ENCODE peak calls at places on chromosomes 1 and 21, in seven cellular contexts. R is NCI-H446; S is activated naive CD4-positive, alpha-beta T cell; T is NCI-H1930; Z is naive B cell; N is pons; H is GM23338. O is an unnamed sample.

GRCh38 chr1:26126321-26127084 is 14.9 kb downstream of the PDIK1L start:
- DNase-seq in T (no peak), S (no peak), R (no peak), H (no peak), N (peak), Z (peak), O (no peak)

GRCh38 chr1:223834660-223835263 is 11.0 kb downstream of the TP53BP2 start:
- DNase-seq in N (no peak), T (no peak), H (no peak), R (no peak), Z (no peak), S (no peak), O (peak)

GRCh38 chr21:26753822-26754221 is 91.4 kb downstream of the ADAMTS1 start:
- DNase-seq in H (no peak), R (no peak), T (no peak), S (no peak), Z (no peak), N (no peak), O (no peak)

GRCh38 chr1:235776396-235776795 is 90.3 kb downstream of the LYST start:
- DNase-seq in H (no peak), Z (no peak), T (no peak), S (no peak), N (no peak), R (no peak), O (no peak)

GRCh38 chr21:45467221-45467779 is 62.3 kb downstream of the COL18A1 start:
- DNase-seq in H (no peak), N (no peak), S (no peak), Z (no peak), T (no peak), R (no peak), O (no peak)

GRCh38 chr1:234342749-234343148 is 30.5 kb upstream of the COA6 start:
- DNase-seq in N (no peak), S (no peak), R (no peak), Z (no peak), H (no peak), T (no peak), O (no peak)

GRCh38 chr1:195113471-195113870 is 1494.8 kb downstream of the KCNT2 start:
- DNase-seq in R (no peak), S (no peak), N (no peak), Z (no peak), T (no peak), H (peak), O (no peak)

GRCh38 chr1:61238371-61238689 is 156.0 kb downstream of the NFIA start:
- DNase-seq in Z (no peak), N (no peak), H (peak), R (no peak), S (no peak), T (no peak), O (no peak)

GRCh38 chr1:202276920-202277319 is 64.8 kb downstream of the UBE2T start:
- DNase-seq in N (no peak), Z (no peak), S (no peak), R (no peak), H (no peak), T (no peak), O (no peak)

GRCh38 chr1:51421961-51422360 is 91.6 kb upstream of the TTC39A start:
- DNase-seq in S (no peak), N (peak), R (peak), Z (peak), H (peak), T (peak), O (peak)

GRCh38 chr1:215631489-215631888 is 64.4 kb downstream of the KCTD3 start:
- DNase-seq in Z (no peak), S (no peak), N (no peak), R (peak), T (no peak), H (no peak), O (no peak)

GRCh38 chr1:64282353-64282752 is 78.9 kb downstream of the UBE2U start:
- DNase-seq in N (peak), S (no peak), T (no peak), H (no peak), Z (no peak), R (peak), O (no peak)

GRCh38 chr1:46451948-46452930 is 37.4 kb upstream of the DMBX1 start:
- DNase-seq in T (no peak), S (no peak), H (no peak), R (no peak), Z (no peak), N (no peak), O (no peak)

GRCh38 chr1:193609592-193609991 is 423.2 kb upstream of the B3GALT2 start:
- DNase-seq in N (no peak), R (no peak), H (no peak), S (no peak), Z (no peak), T (no peak), O (no peak)

GRCh38 chr1:48943393-48943792 is 166.7 kb upstream of the BEND5 start:
- DNase-seq in R (no peak), Z (no peak), H (no peak), S (no peak), T (no peak), N (no peak), O (no peak)

GRCh38 chr1:119713039-119713537 is 1.4 kb downstream of the PHGDH start:
- DNase-seq in H (no peak), R (no peak), Z (no peak), S (no peak), N (peak), T (no peak), O (no peak)

GRCh38 chr1:39673215-39673614 is 1.3 kb upstream of the NT5C1A start:
- DNase-seq in H (no peak), T (no peak), Z (no peak), R (no peak), S (no peak), N (no peak), O (no peak)

GRCh38 chr1:240465531-240465940 is 146.4 kb downstream of the GREM2 start:
- DNase-seq in R (no peak), Z (no peak), H (peak), N (no peak), T (no peak), S (no peak), O (no peak)

GRCh38 chr1:108503062-108503740 is 53.1 kb downstream of the NBPF6 start:
- DNase-seq in N (no peak), R (no peak), H (peak), S (no peak), T (no peak), Z (no peak), O (peak)

GRCh38 chr1:222288056-222288455 is 259.8 kb downstream of the HHIPL2 start:
- DNase-seq in H (no peak), R (no peak), N (no peak), Z (no peak), S (no peak), T (no peak), O (no peak)

GRCh38 chr1:115771847-115772457 is 3.4 kb upstream of the CASQ2 start:
- DNase-seq in T (peak), R (peak), S (no peak), H (peak), Z (no peak), N (peak), O (peak)

GRCh38 chr1:41773144-41773571 is 145.6 kb downstream of the HIVEP3 start:
- DNase-seq in S (no peak), Z (no peak), N (peak), R (no peak), T (no peak), H (no peak), O (no peak)

GRCh38 chr1:111192643-111193519 is 7.6 kb downstream of the DENND2D start:
- DNase-seq in N (peak), Z (peak), T (no peak), H (no peak), R (no peak), S (no peak), O (no peak)

GRCh38 chr1:173302890-173303829 is 96.0 kb upstream of the TNFSF4 start:
- DNase-seq in H (peak), R (no peak), S (no peak), N (no peak), Z (no peak), T (no peak), O (no peak)

GRCh38 chr1:205325334-205325884 is 3.9 kb upstream of the NUAK2 start:
- DNase-seq in T (no peak), H (peak), N (peak), R (peak), Z (peak), S (no peak), O (no peak)

GRCh38 chr1:17177654-17178053 is 27.3 kb upstream of the PADI1 start:
- DNase-seq in T (no peak), R (no peak), S (no peak), H (no peak), N (no peak), Z (no peak), O (no peak)

GRCh38 chr1:9120312-9120958 is 8.5 kb downstream of the GPR157 start:
- DNase-seq in Z (no peak), N (no peak), H (no peak), R (no peak), T (no peak), S (no peak), O (no peak)

GRCh38 chr1:156624814-156625435 is 5.7 kb downstream of the HAPLN2 start:
- DNase-seq in R (no peak), N (no peak), H (peak), T (no peak), S (no peak), Z (no peak), O (no peak)

GRCh38 chr1:117657031-117657430 is 51.2 kb downstream of the TENT5C start:
- DNase-seq in S (no peak), R (peak), H (no peak), N (no peak), T (no peak), Z (no peak), O (peak)

GRCh38 chr1:154220970-154221814 is 437 bp downstream of the UBAP2L start:
- DNase-seq in Z (peak), S (peak), N (peak), H (peak), T (no peak), R (peak), O (no peak)

GRCh38 chr21:15766952-15767603 is 37.3 kb downstream of the USP25 start:
- DNase-seq in S (no peak), H (no peak), Z (no peak), T (no peak), N (no peak), R (no peak), O (no peak)

GRCh38 chr1:49435291-49435690 is 588.5 kb downstream of the AGBL4 start:
- DNase-seq in H (no peak), T (no peak), R (no peak), S (no peak), N (no peak), Z (no peak), O (no peak)

GRCh38 chr1:24090736-24091135 is 21.2 kb downstream of the MYOM3 start:
- DNase-seq in N (no peak), R (no peak), Z (no peak), H (no peak), T (no peak), S (no peak), O (no peak)

GRCh38 chr1:96934282-96934681 is 212.7 kb downstream of the PTBP2 start:
- DNase-seq in S (no peak), N (no peak), Z (no peak), R (peak), T (no peak), H (peak), O (no peak)

GRCh38 chr1:160031368-160032164 is at the start of gene PIGM:
- DNase-seq in Z (peak), N (peak), T (peak), S (peak), H (peak), R (peak), O (peak)

GRCh38 chr1:214494706-214495105 is 56.7 kb downstream of the PTPN14 start:
- DNase-seq in H (no peak), Z (no peak), N (no peak), R (no peak), S (no peak), T (no peak), O (no peak)

GRCh38 chr1:162144853-162145252 is 75.4 kb downstream of the NOS1AP start:
- DNase-seq in R (no peak), Z (no peak), H (peak), S (no peak), T (no peak), N (no peak), O (no peak)

GRCh38 chr1:67307251-67308060 is at the start of gene IL12RB2:
- DNase-seq in N (no peak), T (no peak), S (no peak), H (peak), Z (peak), R (no peak), O (no peak)

GRCh38 chr21:43775190-43775589 is 918 bp downstream of the CSTB start:
- DNase-seq in Z (no peak), T (no peak), H (no peak), N (no peak), S (no peak), R (no peak), O (no peak)

O was measured in non-pigmented ciliary epithelial cell.